ENCODE peak calls at places on chromosomes 1 and 21, in ten cellular contexts. M is cerebellar nuclear complex, D is HTR-8/SVneo, F is nucleus accumbens, I is NCI-H2107, Q is anterior cingulate cortex, G is type B pancreatic cell, J is T follicular helper cell, X is MG63, C is tibial nerve. K is an unnamed sample.

GRCh38 chr1:224433041-224433670 is 1.4 kb downstream of the WDR26 start:
- DNase-seq in Q (no peak), G (no peak), J (peak; percentile 10), I (no peak), C (peak; percentile 44), F (no peak), M (no peak), D (peak; percentile 8), X (no peak), K (no peak)

GRCh38 chr21:39182484-39183271 is 573 bp downstream of the PSMG1 start:
- DNase-seq in F (peak; percentile 27), X (no peak), G (no peak), M (no peak), I (no peak), J (no peak), D (no peak), Q (no peak), C (no peak), K (no peak)

GRCh38 chr1:117312453-117313138 is 54.7 kb upstream of the MAN1A2 start:
- DNase-seq in F (no peak), X (peak; percentile 8), Q (no peak), C (no peak), M (no peak), I (no peak), D (peak; percentile 7), J (no peak), G (no peak), K (no peak)

GRCh38 chr1:208607616-208608015 is 363.4 kb upstream of the PLXNA2 start:
- DNase-seq in J (no peak), G (no peak), F (no peak), Q (no peak), C (no peak), X (no peak), I (no peak), D (no peak), M (no peak), K (no peak)

GRCh38 chr1:64246294-64246917 is 43.0 kb downstream of the UBE2U start:
- DNase-seq in I (no peak), M (no peak), X (no peak), D (no peak), J (no peak), F (no peak), Q (no peak), C (no peak), G (no peak), K (no peak)

GRCh38 chr1:2236695-2237677 is 8.9 kb downstream of the SKI start:
- DNase-seq in X (no peak), I (no peak), G (no peak), D (no peak), J (peak; percentile 59), M (no peak), Q (no peak), F (no peak), C (no peak), K (peak; percentile 57)

GRCh38 chr1:115839706-115840095 is 1.2 kb downstream of the NHLH2 start:
- DNase-seq in G (no peak), I (no peak), Q (no peak), X (no peak), C (no peak), F (no peak), M (no peak), D (no peak), J (no peak), K (no peak)

GRCh38 chr1:44045064-44045463 is 13.8 kb upstream of the SLC6A9 start:
- DNase-seq in Q (no peak), D (no peak), X (no peak), J (no peak), C (no peak), M (no peak), G (no peak), I (no peak), F (no peak), K (no peak)

GRCh38 chr1:92902406-92902744 is 58.9 kb downstream of the DIPK1A start:
- DNase-seq in M (no peak), I (no peak), Q (no peak), D (no peak), C (no peak), F (no peak), J (no peak), G (no peak), X (no peak), K (no peak)

GRCh38 chr1:43431676-43432075 is 22.1 kb downstream of the HYI start:
- DNase-seq in D (no peak), G (no peak), C (no peak), X (no peak), I (no peak), J (no peak), M (no peak), F (no peak), Q (no peak), K (no peak)

GRCh38 chr1:220129479-220130210 is 35.7 kb downstream of the IARS2 start:
- DNase-seq in Q (no peak), X (no peak), G (no peak), D (no peak), F (no peak), C (no peak), J (no peak), M (no peak), I (no peak), K (no peak)

GRCh38 chr1:43990271-43991199 is 864 bp upstream of the CCDC24 start:
- DNase-seq in M (no peak), C (no peak), J (no peak), I (no peak), Q (no peak), D (no peak), X (no peak), F (no peak), G (no peak), K (no peak)

GRCh38 chr1:168261390-168261789 is 19.3 kb upstream of the TBX19 start:
- DNase-seq in X (no peak), M (no peak), D (no peak), C (no peak), F (no peak), G (no peak), I (no peak), J (no peak), Q (no peak), K (no peak)

GRCh38 chr1:1358433-1359201 is at the start of gene MXRA8:
- DNase-seq in M (no peak), X (peak; percentile 99), D (peak; percentile 53), C (peak; percentile 82), Q (no peak), F (no peak), J (no peak), G (no peak), I (no peak), K (no peak)

GRCh38 chr21:44845418-44846200 is 27.7 kb upstream of the SUMO3 start:
- DNase-seq in Q (no peak), F (peak; percentile 20), X (peak; percentile 82), G (no peak), M (no peak), J (peak; percentile 20), C (peak; percentile 30), D (peak; percentile 38), I (no peak), K (peak; percentile 47)

GRCh38 chr1:103960710-103961109 is 211.0 kb downstream of the AMY1C start:
- DNase-seq in Q (no peak), D (no peak), I (no peak), M (no peak), F (no peak), C (no peak), G (peak; percentile 59), X (no peak), J (no peak), K (no peak)

GRCh38 chr1:58397187-58397820 is 149.2 kb downstream of the OMA1 start:
- DNase-seq in F (no peak), I (no peak), Q (no peak), X (peak; percentile 75), G (no peak), D (peak; percentile 21), M (no peak), J (no peak), C (no peak), K (no peak)

GRCh38 chr1:87872692-87873091 is 544.0 kb downstream of the LMO4 start:
- DNase-seq in C (no peak), X (no peak), Q (no peak), M (no peak), J (no peak), I (no peak), F (no peak), G (no peak), D (no peak), K (no peak)

GRCh38 chr1:55147504-55147903 is 67.7 kb downstream of the USP24 start:
- DNase-seq in J (no peak), D (no peak), Q (no peak), I (no peak), C (no peak), F (no peak), M (no peak), G (no peak), X (no peak), K (no peak)

GRCh38 chr1:118116909-118117308 is 68.1 kb downstream of the SPAG17 start:
- DNase-seq in I (no peak), F (no peak), Q (no peak), G (no peak), X (no peak), D (no peak), M (no peak), C (no peak), J (no peak), K (no peak)

GRCh38 chr1:40076895-40077312 is 20.1 kb downstream of the PPT1 start:
- DNase-seq in G (no peak), D (no peak), F (no peak), M (no peak), I (no peak), Q (no peak), X (peak; percentile 65), J (no peak), C (no peak), K (no peak)

GRCh38 chr1:91948501-91949355 is 473 bp upstream of the BRDT start:
- DNase-seq in G (no peak), X (no peak), F (no peak), J (peak; percentile 38), C (no peak), Q (no peak), I (no peak), D (no peak), M (no peak), K (peak; percentile 53)

GRCh38 chr1:5253036-5253435 is 598.6 kb downstream of the AJAP1 start:
- DNase-seq in J (no peak), I (no peak), F (no peak), G (peak; percentile 53), C (no peak), X (no peak), M (no peak), D (no peak), Q (no peak), K (no peak)

GRCh38 chr1:222040163-222040900 is 298.4 kb upstream of the DUSP10 start:
- DNase-seq in Q (no peak), F (no peak), M (no peak), C (no peak), I (no peak), X (no peak), J (no peak), D (no peak), G (no peak), K (no peak)

GRCh38 chr1:201719812-201720521 is 109.0 kb upstream of the IPO9 start:
- DNase-seq in X (peak; percentile 57), Q (peak; percentile 72), I (peak; percentile 86), G (no peak), F (peak; percentile 72), C (peak; percentile 81), M (no peak), D (no peak), J (no peak), K (no peak)

GRCh38 chr21:38637161-38637560 is 138.9 kb upstream of the ERG start:
- DNase-seq in Q (no peak), X (no peak), I (no peak), M (no peak), C (no peak), D (no peak), F (no peak), G (no peak), J (no peak), K (no peak)

GRCh38 chr1:212685429-212685828 is 14.2 kb downstream of the BATF3 start:
- DNase-seq in Q (no peak), I (no peak), M (no peak), C (no peak), J (no peak), G (no peak), X (no peak), F (no peak), D (no peak), K (no peak)

GRCh38 chr1:226021406-226022200 is 22.5 kb upstream of the SDE2 start:
- DNase-seq in G (no peak), Q (no peak), C (no peak), J (no peak), F (no peak), M (no peak), I (no peak), D (no peak), X (no peak), K (no peak)